ENCODE peak calls at places on chromosomes 7 and 10, in six cellular contexts. One of them, this sample, is unnamed.

GRCh38 chr7:156985101-156985967 is 25.1 kb downstream of the MNX1 start:
- DNase-seq in KG1: no peak
- DNase-seq in iPS DF 19.7: no peak
- DNase-seq in activated T-cell treated with anti-CD3 and anti-CD28 coated beads for 24 hours: no peak
- DNase-seq in GM20000: no peak
- DNase-seq in GM23248: no peak
- DNase-seq in this sample: no peak

GRCh38 chr10:86725980-86726976 is 30.1 kb upstream of the BMPR1A start:
- DNase-seq in GM23248: no peak
- DNase-seq in GM20000: no peak
- DNase-seq in activated T-cell treated with anti-CD3 and anti-CD28 coated beads for 24 hours: no peak
- DNase-seq in KG1: no peak
- DNase-seq in iPS DF 19.7: no peak
- DNase-seq in this sample: no peak

GRCh38 chr10:112343056-112343806 is 30.7 kb upstream of the ACSL5 start:
- DNase-seq in iPS DF 19.7: no peak
- DNase-seq in KG1: no peak
- DNase-seq in GM23248: no peak
- DNase-seq in GM20000: no peak
- DNase-seq in activated T-cell treated with anti-CD3 and anti-CD28 coated beads for 24 hours: no peak
- DNase-seq in this sample: no peak

GRCh38 chr7:128672927-128673517 is 930 bp downstream of the GARIN1A start:
- DNase-seq in activated T-cell treated with anti-CD3 and anti-CD28 coated beads for 24 hours: no peak
- DNase-seq in GM20000: peak; percentile 45
- DNase-seq in KG1: no peak
- DNase-seq in iPS DF 19.7: peak; percentile 25
- DNase-seq in GM23248: peak; percentile 39
- DNase-seq in this sample: no peak

GRCh38 chr10:70162892-70163201 is 7.5 kb downstream of the SAR1A start:
- DNase-seq in GM20000: peak; percentile 73
- DNase-seq in activated T-cell treated with anti-CD3 and anti-CD28 coated beads for 24 hours: peak; percentile 54
- DNase-seq in KG1: no peak
- DNase-seq in GM23248: no peak
- DNase-seq in iPS DF 19.7: no peak
- DNase-seq in this sample: no peak

GRCh38 chr10:71249996-71250395 is 37.6 kb downstream of the UNC5B start:
- DNase-seq in GM20000: no peak
- DNase-seq in GM23248: no peak
- DNase-seq in activated T-cell treated with anti-CD3 and anti-CD28 coated beads for 24 hours: no peak
- DNase-seq in KG1: no peak
- DNase-seq in iPS DF 19.7: no peak
- DNase-seq in this sample: no peak

GRCh38 chr7:130151591-130152269 is 53.5 kb downstream of the TMEM209 start:
- DNase-seq in GM20000: no peak
- DNase-seq in KG1: no peak
- DNase-seq in iPS DF 19.7: no peak
- DNase-seq in activated T-cell treated with anti-CD3 and anti-CD28 coated beads for 24 hours: no peak
- DNase-seq in GM23248: peak; percentile 35
- DNase-seq in this sample: no peak

GRCh38 chr7:24756989-24757798 is at the start of gene GSDME:
- DNase-seq in KG1: no peak
- DNase-seq in GM23248: peak; percentile 83
- DNase-seq in activated T-cell treated with anti-CD3 and anti-CD28 coated beads for 24 hours: no peak
- DNase-seq in iPS DF 19.7: no peak
- DNase-seq in GM20000: peak; percentile 92
- DNase-seq in this sample: peak; percentile 85

GRCh38 chr10:125152646-125153368 is 7.6 kb downstream of the CTBP2 start:
- DNase-seq in activated T-cell treated with anti-CD3 and anti-CD28 coated beads for 24 hours: no peak
- DNase-seq in iPS DF 19.7: no peak
- DNase-seq in GM20000: no peak
- DNase-seq in KG1: no peak
- DNase-seq in GM23248: peak; percentile 41
- DNase-seq in this sample: no peak

GRCh38 chr10:79298403-79299244 is 48.6 kb upstream of the PPIF start:
- DNase-seq in GM23248: peak; percentile 100
- DNase-seq in activated T-cell treated with anti-CD3 and anti-CD28 coated beads for 24 hours: peak; percentile 25
- DNase-seq in iPS DF 19.7: no peak
- DNase-seq in GM20000: no peak
- DNase-seq in KG1: no peak
- DNase-seq in this sample: no peak

GRCh38 chr10:97633921-97634320 is 621 bp upstream of the MORN4 start:
- DNase-seq in KG1: no peak
- DNase-seq in GM20000: no peak
- DNase-seq in GM23248: peak; percentile 52
- DNase-seq in iPS DF 19.7: no peak
- DNase-seq in activated T-cell treated with anti-CD3 and anti-CD28 coated beads for 24 hours: no peak
- DNase-seq in this sample: no peak

GRCh38 chr10:71090801-71091200 is 121.6 kb upstream of the UNC5B start:
- DNase-seq in activated T-cell treated with anti-CD3 and anti-CD28 coated beads for 24 hours: no peak
- DNase-seq in GM20000: no peak
- DNase-seq in iPS DF 19.7: no peak
- DNase-seq in GM23248: no peak
- DNase-seq in KG1: no peak
- DNase-seq in this sample: peak; percentile 39

GRCh38 chr10:21363753-21364104 is 161.8 kb downstream of the SKIDA1 start:
- DNase-seq in activated T-cell treated with anti-CD3 and anti-CD28 coated beads for 24 hours: no peak
- DNase-seq in GM20000: no peak
- DNase-seq in KG1: no peak
- DNase-seq in GM23248: no peak
- DNase-seq in iPS DF 19.7: no peak
- DNase-seq in this sample: no peak

GRCh38 chr10:92972066-92972870 is 88.3 kb upstream of the CYP26C1 start:
- DNase-seq in activated T-cell treated with anti-CD3 and anti-CD28 coated beads for 24 hours: no peak
- DNase-seq in iPS DF 19.7: no peak
- DNase-seq in GM20000: no peak
- DNase-seq in KG1: no peak
- DNase-seq in GM23248: peak; percentile 85
- DNase-seq in this sample: no peak

GRCh38 chr7:45311597-45311996 is 154.0 kb downstream of the RAMP3 start:
- DNase-seq in GM23248: no peak
- DNase-seq in iPS DF 19.7: no peak
- DNase-seq in GM20000: no peak
- DNase-seq in activated T-cell treated with anti-CD3 and anti-CD28 coated beads for 24 hours: no peak
- DNase-seq in KG1: no peak
- DNase-seq in this sample: no peak

GRCh38 chr10:97676770-97677581 is 10.1 kb downstream of the AVPI1 start:
- DNase-seq in GM20000: peak; percentile 78
- DNase-seq in GM23248: peak; percentile 69
- DNase-seq in iPS DF 19.7: no peak
- DNase-seq in activated T-cell treated with anti-CD3 and anti-CD28 coated beads for 24 hours: peak; percentile 15
- DNase-seq in KG1: no peak
- DNase-seq in this sample: no peak

GRCh38 chr7:8765374-8765773 is 332.0 kb downstream of the NXPH1 start:
- DNase-seq in GM20000: no peak
- DNase-seq in activated T-cell treated with anti-CD3 and anti-CD28 coated beads for 24 hours: no peak
- DNase-seq in iPS DF 19.7: no peak
- DNase-seq in KG1: no peak
- DNase-seq in GM23248: no peak
- DNase-seq in this sample: no peak

GRCh38 chr10:33196710-33197406 is 137.6 kb downstream of the NRP1 start:
- DNase-seq in iPS DF 19.7: no peak
- DNase-seq in activated T-cell treated with anti-CD3 and anti-CD28 coated beads for 24 hours: no peak
- DNase-seq in KG1: no peak
- DNase-seq in GM20000: no peak
- DNase-seq in GM23248: no peak
- DNase-seq in this sample: no peak